ENCODE peak calls at places on chromosomes 11 and 22, in six cellular contexts. G is spleen, B is endothelial cell of umbilical vein, X is breast epithelium, D is transverse colon, C is HepG2. Y is an unnamed sample.
A peak's percentile ranks its signal among the peaks of the same experiment; 100 is the strongest.

GRCh38 chr22:37011472-37011871 is 7.8 kb downstream of the TST start:
- DNase-seq in G (no peak), D (no peak), B (no peak), C (no peak), X (no peak), Y (no peak)

GRCh38 chr22:22371031-22371541 is 126.5 kb downstream of the VPREB1 start:
- DNase-seq in C (no peak), B (no peak), D (no peak), G (no peak), X (no peak), Y (no peak)

GRCh38 chr11:70090989-70091388 is 12.9 kb downstream of the ANO1 start:
- DNase-seq in B (no peak), G (no peak), C (no peak), X (peak; percentile 84), D (no peak), Y (no peak)

GRCh38 chr11:27447288-27447914 is 25.2 kb downstream of the LGR4 start:
- DNase-seq in G (no peak), B (no peak), D (no peak), X (no peak), C (no peak), Y (no peak)

GRCh38 chr11:70397983-70398833 is at the start of gene CTTN:
- DNase-seq in X (peak; percentile 64), D (peak; percentile 84), B (peak; percentile 87), G (peak; percentile 94), C (peak; percentile 79), Y (peak; percentile 84)

GRCh38 chr22:46638601-46639431 is 18.6 kb downstream of the GRAMD4 start:
- DNase-seq in X (no peak), B (no peak), D (no peak), G (no peak), C (peak; percentile 99), Y (no peak)

GRCh38 chr11:72237112-72237931 is 6.7 kb downstream of the PHOX2A start:
- DNase-seq in C (no peak), D (no peak), X (no peak), G (peak; percentile 72), B (no peak), Y (no peak)

GRCh38 chr11:11081786-11082185 is 223.9 kb upstream of the ZBED5 start:
- DNase-seq in B (no peak), G (no peak), C (no peak), X (no peak), D (no peak), Y (no peak)

GRCh38 chr22:32000171-32000570 is 42.9 kb upstream of the SLC5A1 start:
- DNase-seq in B (no peak), C (peak; percentile 16), X (no peak), G (no peak), D (no peak), Y (no peak)

GRCh38 chr11:114501901-114502300 is 57.8 kb downstream of the NXPE1 start:
- DNase-seq in B (no peak), G (no peak), X (no peak), C (no peak), D (no peak), Y (no peak)

GRCh38 chr11:69333906-69334305 is 40.0 kb downstream of the MYEOV start:
- DNase-seq in G (no peak), X (no peak), C (no peak), D (no peak), B (no peak), Y (no peak)

GRCh38 chr11:69355346-69355940 is 61.5 kb downstream of the MYEOV start:
- DNase-seq in D (no peak), X (peak; percentile 7), G (no peak), B (no peak), C (no peak), Y (no peak)

GRCh38 chr11:86592047-86592564 is 80.3 kb downstream of the ME3 start:
- DNase-seq in G (no peak), B (peak; percentile 71), D (no peak), C (no peak), X (no peak), Y (no peak)

DNA sequence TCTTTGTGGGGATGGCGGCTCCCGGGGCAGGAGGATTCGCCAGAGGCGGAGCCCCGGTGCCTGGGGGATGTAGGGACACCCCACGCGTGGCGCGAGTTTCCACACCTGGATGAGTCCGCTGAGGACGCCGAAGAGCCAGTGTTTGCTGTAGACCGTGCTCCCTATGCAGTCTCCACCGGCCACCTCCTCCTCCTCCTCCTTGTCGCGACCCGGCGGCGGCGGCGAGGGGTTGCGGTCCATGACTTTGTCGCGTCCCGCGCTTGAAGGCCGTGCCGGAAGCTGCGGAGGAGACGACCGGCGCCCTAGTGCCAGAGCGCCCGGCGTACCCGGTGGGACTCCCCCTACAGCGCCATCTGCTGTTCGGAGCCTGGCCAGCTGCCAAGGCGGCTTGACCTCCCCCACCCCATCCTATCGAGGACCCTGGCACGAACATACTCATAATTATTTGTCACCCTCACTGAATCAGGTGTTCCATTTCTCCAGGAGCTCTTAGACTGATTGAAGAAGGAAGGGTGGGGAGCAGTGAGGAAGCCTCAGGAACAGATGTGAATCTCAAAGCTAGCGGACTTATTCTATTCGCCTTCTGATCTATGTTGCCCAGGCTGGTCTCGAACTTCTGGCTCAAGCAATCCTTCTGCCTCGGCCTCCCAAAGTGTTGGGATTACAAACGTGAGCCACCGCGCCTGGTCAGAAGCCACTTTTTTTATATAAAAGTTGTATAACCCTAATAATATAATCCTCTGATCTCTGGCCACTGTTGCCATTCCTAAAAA is at the start of gene SAAL1:
- DNase-seq in X (peak; percentile 66), G (peak; percentile 97), B (peak; percentile 81), D (peak; percentile 90), C (peak; percentile 73), Y (peak; percentile 92)
- TF ChIP-seq POLR2A in X (peak; percentile 22), G (no peak), B (peak; percentile 61), D (peak; percentile 39), C (peak; percentile 88), Y (peak; percentile 74)

GRCh38 chr11:59368238-59369022 is 9.7 kb downstream of the OR5AN1 start:
- DNase-seq in C (no peak), G (peak; percentile 58), B (no peak), D (no peak), X (no peak), Y (no peak)
- TF ChIP-seq POLR2AphosphoS5 in C (no peak), G (no peak), B (no peak), D (no peak), X (no peak), Y (no peak)

GRCh38 chr11:96185220-96185768 is 157.7 kb downstream of the MAML2 start:
- DNase-seq in B (peak; percentile 42), X (no peak), G (no peak), D (no peak), C (no peak), Y (no peak)
- TF ChIP-seq POLR2A in B (no peak), X (no peak), G (no peak), D (no peak), C (no peak), Y (no peak)

DNA sequence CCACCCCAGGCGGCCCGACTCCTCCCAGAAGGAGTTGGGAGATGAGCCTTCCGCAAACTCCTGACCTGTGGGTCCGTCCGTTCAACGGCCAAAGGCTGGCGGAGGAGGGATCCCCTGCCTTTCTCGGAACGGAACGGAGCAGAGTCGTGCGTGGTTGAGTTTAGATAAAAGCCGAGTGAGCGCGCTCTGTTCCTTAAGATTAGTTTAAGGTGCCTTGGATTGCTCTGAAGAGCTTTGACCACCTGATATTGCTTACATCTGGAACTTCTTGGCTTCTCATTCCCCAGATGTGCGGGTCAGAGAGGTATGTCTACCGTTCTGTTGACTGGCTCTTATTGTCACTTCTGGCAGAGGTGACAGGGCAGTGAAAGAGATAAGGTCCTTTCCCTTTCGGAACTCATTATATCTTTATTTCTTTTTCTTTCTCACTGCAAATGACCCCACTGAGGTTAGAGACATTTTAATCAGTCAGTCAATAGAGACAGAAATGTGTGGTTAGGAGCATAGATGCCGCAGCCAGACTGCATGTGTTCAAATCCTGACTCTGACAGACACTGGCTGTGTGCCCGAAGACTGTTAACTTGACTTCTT is at the start of gene TRIM6:
- DNase-seq in B (peak; percentile 42), G (peak; percentile 84), C (no peak), D (peak; percentile 52), X (peak; percentile 32), Y (peak; percentile 21)
- TF ChIP-seq POLR2AphosphoS5 in B (no peak), G (no peak), C (no peak), D (no peak), X (no peak), Y (no peak)

GRCh38 chr11:110428956-110429613 is 663 bp upstream of the FDX1 start:
- DNase-seq in G (no peak), B (peak; percentile 9), X (no peak), C (no peak), D (no peak), Y (no peak)

GRCh38 chr11:110431212-110432073 is 1.7 kb downstream of the FDX1 start:
- DNase-seq in D (no peak), G (no peak), C (no peak), B (no peak), X (no peak), Y (no peak)

GRCh38 chr11:110428040-110428439 is 1.7 kb upstream of the FDX1 start:
- DNase-seq in X (no peak), B (no peak), G (no peak), D (no peak), C (no peak), Y (no peak)

GRCh38 chr11:110430267-110431211 is 791 bp downstream of the FDX1 start:
- DNase-seq in D (peak; percentile 61), B (peak; percentile 60), C (peak; percentile 47), X (peak; percentile 23), G (no peak), Y (peak; percentile 37)

DNA sequence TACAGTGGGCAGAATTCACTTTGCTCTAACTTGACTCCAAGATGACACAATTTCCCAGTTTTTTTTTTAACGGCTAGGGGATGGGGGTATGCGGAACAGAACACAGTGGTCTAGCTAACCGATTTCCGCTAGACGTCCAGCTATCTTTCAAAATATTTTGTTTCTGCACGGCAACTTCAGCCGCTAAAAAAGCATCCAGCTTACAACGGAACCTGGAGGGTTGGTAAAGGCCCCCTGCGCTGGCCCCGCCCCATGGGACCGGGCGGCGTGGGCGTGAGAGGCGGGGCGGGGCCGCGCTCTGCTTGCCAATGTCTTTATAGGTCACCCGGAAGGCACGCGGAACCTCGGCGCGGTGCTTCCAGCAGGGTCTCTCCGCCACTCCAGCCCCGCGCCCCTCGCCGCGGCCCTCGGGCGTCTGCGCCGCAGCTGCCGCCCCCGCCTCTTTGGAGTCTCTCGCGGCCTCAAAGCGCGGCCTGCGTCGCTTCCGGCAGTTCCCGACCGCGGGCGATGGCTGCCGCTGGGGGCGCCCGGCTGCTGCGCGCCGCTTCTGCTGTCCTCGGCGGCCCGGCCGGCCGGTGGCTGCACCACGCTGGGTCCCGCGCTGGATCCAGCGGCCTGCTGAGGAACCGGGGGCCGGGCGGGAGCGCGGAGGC is at the start of gene FDX1:
- DNase-seq in X (peak; percentile 65), C (peak; percentile 71), G (peak; percentile 97), D (peak; percentile 84), B (peak; percentile 84), Y (peak; percentile 63)
- TF ChIP-seq POLR2A in X (peak; percentile 36), C (peak; percentile 58), G (no peak), D (peak; percentile 34), B (no peak), Y (no peak)

DNA sequence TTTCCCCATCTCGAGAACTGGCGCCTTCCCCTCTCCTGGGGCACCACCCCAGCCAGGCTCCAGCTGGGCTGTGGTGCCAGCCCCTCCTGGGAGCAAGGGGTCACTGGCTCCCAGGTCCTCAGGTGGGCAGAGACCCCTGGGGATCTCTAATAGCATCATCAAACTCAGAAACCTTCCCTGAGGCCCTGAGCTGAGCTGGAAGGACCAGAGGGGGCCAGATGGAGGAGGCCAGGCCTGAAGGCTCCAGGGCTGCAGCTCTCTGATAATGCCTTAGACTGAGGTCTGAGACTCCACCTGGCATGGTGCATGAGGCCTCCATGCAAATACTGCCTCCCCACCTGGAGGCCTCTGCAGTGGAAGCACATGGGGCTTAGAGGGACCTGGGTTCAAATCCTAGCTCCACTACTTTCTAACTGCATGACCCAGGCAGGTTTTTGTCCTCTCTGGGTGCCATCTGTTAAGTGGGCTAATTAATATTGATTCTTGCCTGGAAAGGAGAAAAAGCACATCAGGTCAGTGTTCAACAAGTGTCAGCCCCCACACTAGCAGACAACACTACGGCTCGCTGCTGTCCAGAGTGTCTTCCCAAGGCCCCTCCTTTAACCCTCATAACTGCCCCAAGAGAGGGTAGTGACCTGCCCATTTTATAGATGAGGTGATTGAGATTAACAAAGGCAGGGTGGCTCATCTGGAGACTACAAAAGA is 1.5 kb downstream of the MAPK8IP1 start:
- DNase-seq in D (no peak), C (no peak), X (no peak), B (no peak), G (no peak), Y (no peak)
- TF ChIP-seq POLR2AphosphoS5 in D (no peak), C (no peak), X (no peak), B (no peak), G (no peak), Y (no peak)